ENCODE peak calls at places on chromosome 14, in six cellular contexts. J, B, Z, I, C and G are unnamed samples.

GRCh38 chr14:36105401-36105800 is 71.1 kb downstream of the PTCSC3 start:
- DNase-seq in J (peak), B (no peak), Z (no peak), I (peak), C (no peak), G (peak)

GRCh38 chr14:99982449-99983250 is 82.6 kb upstream of the EVL start:
- DNase-seq in J (no peak), B (peak), Z (peak), I (peak), C (peak), G (peak)

GRCh38 chr14:70721542-70721941 is 79.8 kb downstream of the TTC9 start:
- DNase-seq in J (no peak), B (no peak), Z (no peak), I (no peak), C (peak), G (peak)

GRCh38 chr14:104925214-104925899 is 678 bp downstream of the PLD4 start:
- DNase-seq in J (no peak), B (no peak), Z (no peak), I (no peak), C (no peak), G (no peak)

GRCh38 chr14:32230695-32231280 is 27.7 kb upstream of the RNU6-8 start:
- DNase-seq in J (no peak), B (no peak), Z (peak), I (no peak), C (no peak), G (peak)

GRCh38 chr14:77039285-77040058 is 11.0 kb upstream of the IRF2BPL start:
- DNase-seq in J (no peak), B (no peak), Z (peak), I (no peak), C (peak), G (peak)

GRCh38 chr14:92586966-92587365 is 73.4 kb downstream of the RIN3 start:
- DNase-seq in J (no peak), B (no peak), Z (no peak), I (no peak), C (no peak), G (no peak)

GRCh38 chr14:69268763-69269162 is 8.8 kb downstream of the GALNT16 start:
- DNase-seq in J (no peak), B (peak), Z (no peak), I (no peak), C (no peak), G (peak)

GRCh38 chr14:88605594-88605993 is 42.8 kb downstream of the ZC3H14 start:
- DNase-seq in J (no peak), B (no peak), Z (no peak), I (no peak), C (no peak), G (peak)

GRCh38 chr14:49853572-49854375 is 1.2 kb upstream of the NEMF start:
- DNase-seq in J (peak), B (peak), Z (peak), I (peak), C (peak), G (peak)

GRCh38 chr14:105533391-105533790 is 7.0 kb downstream of the TMEM121 start:
- DNase-seq in J (no peak), B (no peak), Z (no peak), I (no peak), C (no peak), G (no peak)

GRCh38 chr14:48274826-48275225 is 599.4 kb upstream of the MDGA2 start:
- DNase-seq in J (no peak), B (no peak), Z (no peak), I (no peak), C (no peak), G (no peak)

GRCh38 chr14:97456958-97457357 is 659.8 kb downstream of the VRK1 start:
- DNase-seq in J (no peak), B (no peak), Z (no peak), I (no peak), C (no peak), G (no peak)

GRCh38 chr14:60339571-60339970 is 90.5 kb downstream of the PPM1A start:
- DNase-seq in J (no peak), B (no peak), Z (no peak), I (no peak), C (no peak), G (peak)

GRCh38 chr14:48304729-48305128 is 629.3 kb upstream of the MDGA2 start:
- DNase-seq in J (no peak), B (no peak), Z (no peak), I (no peak), C (no peak), G (no peak)

GRCh38 chr14:103697196-103697595 is 18.1 kb downstream of the XRCC3 start:
- DNase-seq in J (no peak), B (no peak), Z (no peak), I (no peak), C (peak), G (no peak)

GRCh38 chr14:55272415-55272786 is 1.2 kb downstream of the FBXO34 start:
- DNase-seq in J (no peak), B (no peak), Z (no peak), I (no peak), C (no peak), G (no peak)

GRCh38 chr14:55274760-55275159 is 3.5 kb downstream of the FBXO34 start:
- DNase-seq in J (no peak), B (no peak), Z (peak), I (no peak), C (no peak), G (peak)

GRCh38 chr14:55271572-55272414 is 572 bp downstream of the FBXO34 start:
- DNase-seq in J (peak), B (peak), Z (peak), I (peak), C (peak), G (peak)

GRCh38 chr14:55272922-55273321 is 1.7 kb downstream of the FBXO34 start:
- DNase-seq in J (no peak), B (no peak), Z (no peak), I (no peak), C (no peak), G (no peak)

DNA sequence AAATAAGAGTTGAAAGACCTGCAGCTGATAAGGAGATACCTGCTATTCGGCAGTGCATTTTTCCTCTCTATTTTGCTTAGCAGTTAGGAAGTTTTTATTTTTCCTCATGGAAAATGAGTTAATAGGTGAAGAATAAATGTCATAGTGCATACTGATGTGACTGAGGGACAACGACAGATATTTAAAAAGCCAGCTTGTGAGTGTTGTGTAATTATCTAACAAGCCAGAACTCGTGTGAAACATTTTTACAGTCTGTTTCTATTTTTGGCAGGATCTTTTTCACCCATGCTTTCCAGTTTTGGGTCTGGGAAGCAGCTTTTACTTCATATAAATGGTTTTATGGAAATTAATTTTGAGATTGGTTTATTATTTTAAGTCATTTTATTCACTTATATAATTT is 2.9 kb downstream of the FBXO34 start:
- DNase-seq in J (no peak), B (no peak), Z (no peak), I (no peak), C (no peak), G (no peak)
- H3K4me2 ChIP-seq in J (no peak), B (peak), Z (peak), I (no peak), C (peak), G (no peak)

GRCh38 chr14:61471297-61471980 is 150.1 kb downstream of the PRKCH start:
- DNase-seq in J (no peak), B (no peak), Z (no peak), I (no peak), C (no peak), G (peak)

GRCh38 chr14:61470261-61470953 is 149.0 kb downstream of the PRKCH start:
- DNase-seq in J (no peak), B (no peak), Z (peak), I (peak), C (peak), G (peak)

GRCh38 chr14:61472801-61473376 is 151.5 kb downstream of the PRKCH start:
- DNase-seq in J (no peak), B (no peak), Z (peak), I (no peak), C (no peak), G (peak)

GRCh38 chr14:61470954-61471279 is 149.5 kb downstream of the PRKCH start:
- DNase-seq in J (no peak), B (no peak), Z (no peak), I (no peak), C (no peak), G (no peak)

GRCh38 chr14:61472025-61472672 is 150.8 kb downstream of the PRKCH start:
- DNase-seq in J (no peak), B (no peak), Z (peak), I (no peak), C (peak), G (peak)
- H3K4me2 ChIP-seq in J (no peak), B (peak), Z (peak), I (no peak), C (peak), G (peak)

GRCh38 chr14:74593241-74593985 is 18.6 kb downstream of the LTBP2 start:
- DNase-seq in J (no peak), B (no peak), Z (peak), I (no peak), C (no peak), G (no peak)
- H3K4me2 ChIP-seq in J (no peak), B (no peak), Z (peak), I (no peak), C (no peak), G (no peak)

DNA sequence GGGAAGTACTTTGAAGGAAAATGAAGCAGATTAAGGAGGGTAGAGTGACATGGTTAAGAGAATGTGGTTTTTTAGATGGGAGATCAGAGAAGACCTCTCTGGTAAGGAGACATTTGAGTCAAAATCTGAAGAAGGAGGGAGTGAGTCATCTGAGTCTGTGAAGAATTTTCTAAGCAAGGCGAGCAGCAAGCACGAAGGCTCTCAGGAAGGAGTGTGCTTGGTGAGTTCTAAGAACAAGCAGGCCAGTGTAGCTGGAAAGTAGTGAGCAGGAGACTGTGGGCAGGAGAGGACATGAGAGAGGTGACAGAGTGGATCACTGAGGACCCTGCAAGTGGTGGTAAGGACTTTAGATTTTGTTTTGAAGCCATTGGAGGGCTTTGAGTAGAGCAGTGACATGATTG is 76.3 kb upstream of the FUT8 start:
- DNase-seq in J (no peak), B (no peak), Z (peak), I (no peak), C (no peak), G (peak)
- H3K4me2 ChIP-seq in J (no peak), B (no peak), Z (no peak), I (no peak), C (no peak), G (peak)

DNA sequence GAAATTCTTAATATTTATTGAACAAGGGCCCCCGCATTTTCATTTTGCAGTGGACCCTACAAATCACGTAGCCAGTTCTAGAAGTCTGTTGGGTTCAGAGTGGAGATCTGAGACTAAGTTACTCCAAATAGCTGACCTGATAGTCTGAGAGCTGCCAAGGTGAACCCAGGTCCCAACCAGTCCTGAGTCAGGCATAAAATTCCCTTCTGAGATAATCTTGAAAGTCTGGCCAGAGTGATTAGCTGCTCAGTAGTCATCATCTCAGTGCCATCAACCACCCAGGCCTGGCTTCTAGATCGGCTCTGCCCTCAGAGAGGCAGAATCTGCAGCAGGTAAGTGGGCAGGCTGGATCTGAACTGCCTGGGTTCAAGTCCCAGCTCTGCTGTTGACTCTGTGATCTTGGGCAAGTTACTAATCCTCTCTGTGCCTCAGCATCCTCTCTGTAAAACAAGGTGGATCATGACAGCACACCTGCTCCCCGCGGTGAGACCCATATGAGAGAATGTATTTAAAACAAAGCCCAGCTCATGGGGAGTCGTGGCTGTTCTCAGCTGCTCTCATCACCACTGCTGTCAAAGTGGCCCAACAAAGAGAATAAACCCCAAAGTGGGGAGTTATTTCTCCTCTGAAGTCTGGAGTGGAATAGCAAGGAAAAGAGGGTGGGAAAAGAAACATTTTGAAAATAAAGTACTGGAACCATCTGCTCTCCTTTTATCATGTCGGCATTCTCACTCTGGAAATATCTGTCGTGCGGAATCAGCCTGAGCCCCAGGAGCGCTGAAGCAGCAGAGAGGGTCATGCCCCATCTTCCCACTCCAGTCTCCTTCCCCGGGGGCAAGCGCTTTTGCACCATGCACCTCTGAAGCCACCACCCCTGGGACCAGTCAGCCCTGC is 193.3 kb downstream of the DPF3 start:
- DNase-seq in J (no peak), B (no peak), Z (no peak), I (no peak), C (peak), G (peak)
- H3K4me2 ChIP-seq in J (no peak), B (no peak), Z (no peak), I (peak), C (no peak), G (peak)

GRCh38 chr14:68143341-68143807 is 323.8 kb downstream of the RAD51B start:
- DNase-seq in J (no peak), B (no peak), Z (peak), I (no peak), C (no peak), G (peak)
- H3K4me2 ChIP-seq in J (no peak), B (no peak), Z (no peak), I (no peak), C (peak), G (peak)

GRCh38 chr14:101552786-101553231 is 8.5 kb upstream of the DIO3 start:
- DNase-seq in J (no peak), B (no peak), Z (no peak), I (no peak), C (peak), G (no peak)
- H3K4me2 ChIP-seq in J (no peak), B (no peak), Z (no peak), I (no peak), C (no peak), G (no peak)